ENCODE peak calls at places on chromosomes 16 and 17, in nine cellular contexts. R is C1 segment of cervical spinal cord; K is ovary; W is GM19239; M is H7; H is smooth muscle cell of the brain vasculature; X is central memory CD4-positive, alpha-beta T cell; U is PC-3; G is midbrain. N is an unnamed sample.

GRCh38 chr16:75456971-75457370 is 7.5 kb downstream of the TMEM170A start:
- DNase-seq in R (no peak), K (no peak), W (no peak), M (no peak), H (no peak), X (no peak), U (no peak), G (no peak), N (no peak)

GRCh38 chr17:78343099-78343432 is 16.8 kb downstream of the SOCS3 start:
- DNase-seq in R (no peak), K (peak), W (no peak), M (peak), H (no peak), X (no peak), U (peak), G (no peak), N (peak)

GRCh38 chr17:54194268-54194667 is 371.5 kb downstream of the KIF2B start:
- DNase-seq in R (no peak), K (no peak), W (no peak), M (no peak), H (no peak), X (no peak), U (no peak), G (no peak), N (no peak)

GRCh38 chr16:19884611-19885455 is at the start of gene GPRC5B:
- DNase-seq in R (peak), K (peak), W (peak), M (peak), H (no peak), X (peak), U (peak), G (peak), N (peak)

GRCh38 chr16:81432899-81433560 is 11.6 kb upstream of the CMIP start:
- DNase-seq in R (no peak), K (no peak), W (no peak), M (peak), H (no peak), X (no peak), U (no peak), G (no peak), N (no peak)

GRCh38 chr17:44493339-44493738 is 9.9 kb downstream of the GPATCH8 start:
- DNase-seq in R (no peak), K (no peak), W (no peak), M (no peak), H (no peak), X (no peak), U (no peak), G (no peak), N (no peak)

GRCh38 chr17:78665952-78666920 is 89.0 kb upstream of the DNAH17 start:
- DNase-seq in R (no peak), K (no peak), W (no peak), M (no peak), H (no peak), X (peak), U (peak), G (peak), N (no peak)

GRCh38 chr16:56478228-56479049 is 27.1 kb downstream of the OGFOD1 start:
- DNase-seq in R (no peak), K (no peak), W (no peak), M (no peak), H (no peak), X (no peak), U (no peak), G (no peak), N (no peak)

GRCh38 chr16:66166451-66166850 is 200.0 kb upstream of the CDH5 start:
- DNase-seq in R (no peak), K (no peak), W (no peak), M (no peak), H (no peak), X (no peak), U (no peak), G (no peak), N (no peak)

GRCh38 chr17:49195746-49196145 is 14.6 kb downstream of the GNGT2 start:
- DNase-seq in R (no peak), K (no peak), W (no peak), M (no peak), H (no peak), X (no peak), U (no peak), G (no peak), N (no peak)

GRCh38 chr17:18228176-18228682 is 2.8 kb downstream of the LLGL1 start:
- DNase-seq in R (no peak), K (no peak), W (no peak), M (no peak), H (no peak), X (no peak), U (no peak), G (no peak), N (no peak)

GRCh38 chr16:68100504-68100903 is 15.3 kb downstream of the NFATC3 start:
- DNase-seq in R (no peak), K (no peak), W (no peak), M (no peak), H (no peak), X (no peak), U (no peak), G (no peak), N (no peak)

GRCh38 chr16:68395806-68396205 is 52.5 kb downstream of the SMPD3 start:
- DNase-seq in R (no peak), K (no peak), W (no peak), M (no peak), H (no peak), X (no peak), U (no peak), G (no peak), N (no peak)

GRCh38 chr17:5118219-5118618 is 2.4 kb downstream of the USP6 start:
- DNase-seq in R (no peak), K (no peak), W (no peak), M (no peak), H (no peak), X (no peak), U (no peak), G (no peak), N (no peak)

GRCh38 chr17:47270946-47271705 is 17.5 kb downstream of the ITGB3 start:
- DNase-seq in R (no peak), K (no peak), W (no peak), M (no peak), H (no peak), X (no peak), U (no peak), G (no peak), N (no peak)

GRCh38 chr16:31456988-31457360 is 2.3 kb upstream of the ARMC5 start:
- DNase-seq in R (no peak), K (no peak), W (no peak), M (no peak), H (no peak), X (no peak), U (no peak), G (no peak), N (no peak)

GRCh38 chr17:64393000-64393402 is 2.3 kb upstream of the PECAM1 start:
- DNase-seq in R (no peak), K (no peak), W (no peak), M (no peak), H (no peak), X (no peak), U (no peak), G (no peak), N (no peak)

GRCh38 chr17:60065867-60066266 is 12.9 kb downstream of the HEATR6 start:
- DNase-seq in R (no peak), K (no peak), W (no peak), M (no peak), H (no peak), X (no peak), U (peak), G (no peak), N (no peak)

GRCh38 chr16:55672471-55672870 is 16.7 kb downstream of the SLC6A2 start:
- DNase-seq in R (no peak), K (no peak), W (no peak), M (no peak), H (no peak), X (no peak), U (no peak), G (no peak), N (peak)

GRCh38 chr17:9409430-9409829 is 166.2 kb downstream of the STX8 start:
- DNase-seq in R (no peak), K (no peak), W (no peak), M (no peak), H (no peak), X (no peak), U (no peak), G (no peak), N (no peak)

GRCh38 chr16:90019543-90020259 is 445 bp upstream of the DBNDD1 start:
- DNase-seq in R (no peak), K (no peak), W (peak), M (peak), H (no peak), X (peak), U (peak), G (no peak), N (peak)

GRCh38 chr17:4940625-4941021 is 555 bp downstream of the RNF167 start:
- DNase-seq in R (no peak), K (no peak), W (no peak), M (no peak), H (no peak), X (peak), U (no peak), G (no peak), N (no peak)

GRCh38 chr16:88069397-88070168 is 118.3 kb downstream of the BANP start:
- DNase-seq in R (no peak), K (no peak), W (peak), M (peak), H (no peak), X (no peak), U (no peak), G (no peak), N (no peak)

GRCh38 chr17:42246515-42246914 is 29.7 kb downstream of the STAT5B start:
- DNase-seq in R (no peak), K (peak), W (no peak), M (no peak), H (no peak), X (no peak), U (no peak), G (no peak), N (peak)

GRCh38 chr17:79008666-79009387 is 737 bp downstream of the CANT1 start:
- DNase-seq in R (no peak), K (no peak), W (no peak), M (peak), H (no peak), X (no peak), U (no peak), G (no peak), N (peak)

GRCh38 chr17:34235389-34236028 is 19.6 kb upstream of the CCL2 start:
- DNase-seq in R (no peak), K (no peak), W (no peak), M (no peak), H (no peak), X (no peak), U (no peak), G (no peak), N (peak)

GRCh38 chr17:43388198-43389021 is 10.4 kb upstream of the ARL4D start:
- DNase-seq in R (peak), K (peak), W (peak), M (peak), H (peak), X (peak), U (peak), G (peak), N (peak)

GRCh38 chr17:70013911-70014310 is 61.1 kb upstream of the KCNJ16 start:
- DNase-seq in R (no peak), K (no peak), W (no peak), M (no peak), H (peak), X (no peak), U (no peak), G (no peak), N (no peak)

GRCh38 chr16:64408699-64409098 is 713.2 kb downstream of the CDH11 start:
- DNase-seq in R (no peak), K (no peak), W (no peak), M (no peak), H (no peak), X (no peak), U (no peak), G (no peak), N (no peak)

GRCh38 chr16:11669380-11670146 is 1.3 kb downstream of the SNN start:
- DNase-seq in R (peak), K (no peak), W (no peak), M (peak), H (no peak), X (no peak), U (no peak), G (no peak), N (no peak)

GRCh38 chr16:85197611-85198566 is 85.6 kb upstream of the CIBAR2 start:
- DNase-seq in R (no peak), K (peak), W (no peak), M (no peak), H (no peak), X (no peak), U (no peak), G (no peak), N (no peak)

GRCh38 chr17:64250211-64250835 is 12.7 kb downstream of the TEX2 start:
- DNase-seq in R (no peak), K (no peak), W (no peak), M (no peak), H (no peak), X (no peak), U (no peak), G (no peak), N (no peak)

GRCh38 chr17:28416703-28417311 is 10.8 kb upstream of the SLC46A1 start:
- DNase-seq in R (no peak), K (no peak), W (peak), M (peak), H (no peak), X (peak), U (peak), G (no peak), N (peak)

GRCh38 chr17:59846391-59847165 is 46.2 kb downstream of the TUBD1 start:
- DNase-seq in R (no peak), K (peak), W (no peak), M (peak), H (no peak), X (peak), U (peak), G (no peak), N (peak)

GRCh38 chr17:78131172-78132085 is 858 bp downstream of the TMC8 start:
- DNase-seq in R (no peak), K (no peak), W (no peak), M (peak), H (no peak), X (no peak), U (no peak), G (peak), N (no peak)

GRCh38 chr16:2032285-2033056 is 5.8 kb downstream of the NHERF2 start:
- DNase-seq in R (no peak), K (no peak), W (no peak), M (no peak), H (no peak), X (no peak), U (no peak), G (peak), N (no peak)

GRCh38 chr17:46975287-46975686 is 3.8 kb downstream of the RPRML start:
- DNase-seq in R (no peak), K (no peak), W (no peak), M (no peak), H (no peak), X (no peak), U (no peak), G (no peak), N (no peak)

GRCh38 chr17:68540981-68541380 is 28.8 kb downstream of the PRKAR1A start:
- DNase-seq in R (no peak), K (no peak), W (no peak), M (no peak), H (no peak), X (no peak), U (no peak), G (no peak), N (no peak)

GRCh38 chr16:72427001-72427785 is 255.2 kb upstream of the PMFBP1 start:
- DNase-seq in R (peak), K (no peak), W (no peak), M (no peak), H (no peak), X (no peak), U (no peak), G (peak), N (no peak)